ENCODE peak calls at places on chromosomes 5 and 9, in six cellular contexts. O is A549, Q is HepG2, R is endothelial cell of umbilical vein, P is GM12878, S is K562. L is an unnamed sample.

GRCh38 chr9:38022995-38023394 is 46.0 kb downstream of the SHB start:
- DNase-seq in Q (no peak), P (no peak), O (no peak), S (no peak), R (no peak), L (no peak)

GRCh38 chr5:6831678-6832077 is 118.4 kb downstream of the TENT4A start:
- DNase-seq in Q (no peak), S (no peak), P (no peak), R (no peak), O (no peak), L (no peak)

GRCh38 chr5:139075066-139076050 is 122.8 kb downstream of the SIL1 start:
- DNase-seq in R (no peak), S (no peak), O (no peak), Q (no peak), P (no peak), L (peak; percentile 23)

GRCh38 chr9:93132287-93132927 is 1.6 kb downstream of the NINJ1 start:
- DNase-seq in O (peak; percentile 46), R (no peak), P (no peak), Q (no peak), S (no peak), L (no peak)

GRCh38 chr5:164188733-164189148 is 683.3 kb downstream of the MAT2B start:
- DNase-seq in O (no peak), P (no peak), R (peak; percentile 6), Q (peak; percentile 65), S (no peak), L (no peak)

GRCh38 chr5:96434201-96434645 is 1.2 kb upstream of the PCSK1 start:
- DNase-seq in P (no peak), O (peak; percentile 36), S (peak; percentile 43), R (peak; percentile 75), Q (peak; percentile 48), L (peak; percentile 72)

GRCh38 chr9:19154135-19154612 is 26.9 kb upstream of the PLIN2 start:
- DNase-seq in R (no peak), O (no peak), Q (peak; percentile 92), S (peak; percentile 80), P (no peak), L (peak; percentile 100)

GRCh38 chr9:137293482-137294090 is 8.5 kb downstream of the NRARP start:
- DNase-seq in S (no peak), R (no peak), P (no peak), Q (no peak), O (no peak), L (no peak)

GRCh38 chr5:105392710-105393149 is 1830.1 kb upstream of the NUDT12 start:
- DNase-seq in P (no peak), Q (peak; percentile 70), O (no peak), R (no peak), S (peak; percentile 89), L (no peak)

GRCh38 chr9:75239176-75239575 is 150.9 kb downstream of the OSTF1 start:
- DNase-seq in P (no peak), S (no peak), O (no peak), Q (peak; percentile 42), R (no peak), L (peak; percentile 55)

GRCh38 chr5:2577637-2578036 is 173.8 kb downstream of the IRX2 start:
- DNase-seq in Q (no peak), R (no peak), P (no peak), S (no peak), O (no peak), L (no peak)

GRCh38 chr5:65157906-65158603 is 323.7 kb downstream of the ADAMTS6 start:
- DNase-seq in O (no peak), Q (peak; percentile 2), P (no peak), S (no peak), R (no peak), L (no peak)

GRCh38 chr5:45532826-45533624 is 163.2 kb downstream of the HCN1 start:
- DNase-seq in S (no peak), Q (no peak), O (no peak), R (no peak), P (no peak), L (no peak)

GRCh38 chr9:17222932-17223331 is 88.1 kb downstream of the CNTLN start:
- DNase-seq in Q (no peak), R (no peak), O (no peak), P (no peak), S (no peak), L (no peak)

GRCh38 chr9:16013366-16013765 is 460.5 kb downstream of the CCDC171 start:
- DNase-seq in O (no peak), S (no peak), P (no peak), R (no peak), Q (no peak), L (no peak)

GRCh38 chr5:138975098-138975847 is 100.1 kb upstream of the LRRTM2 start:
- DNase-seq in P (no peak), Q (no peak), R (peak; percentile 66), O (no peak), S (peak; percentile 34), L (peak; percentile 47)

GRCh38 chr9:19371942-19372341 is 8.1 kb downstream of the RPS6 start:
- DNase-seq in S (no peak), Q (no peak), R (no peak), P (no peak), O (no peak), L (peak; percentile 69)

GRCh38 chr5:100517301-100517974 is 17.7 kb upstream of the FAM174A start:
- DNase-seq in R (no peak), Q (no peak), S (no peak), P (no peak), O (no peak), L (no peak)

GRCh38 chr9:129183495-129184308 is 5.6 kb upstream of the IER5L start:
- DNase-seq in P (no peak), S (peak; percentile 34), R (no peak), Q (no peak), O (no peak), L (no peak)

GRCh38 chr5:60492958-60493357 is 207.0 kb downstream of the DEPDC1B start:
- DNase-seq in O (peak; percentile 53), S (peak; percentile 11), R (no peak), P (no peak), Q (peak; percentile 85), L (peak; percentile 2)

GRCh38 chr5:171953860-171954701 is 52.4 kb downstream of the FBXW11 start:
- DNase-seq in S (peak; percentile 78), R (peak; percentile 41), O (no peak), P (no peak), Q (peak; percentile 62), L (no peak)

GRCh38 chr9:72684615-72685014 is 163.2 kb downstream of the TMC1 start:
- DNase-seq in Q (no peak), O (no peak), P (no peak), R (no peak), S (no peak), L (no peak)

GRCh38 chr5:138805096-138805495 is 51.9 kb downstream of the CTNNA1 start:
- DNase-seq in R (no peak), O (no peak), P (no peak), S (no peak), Q (no peak), L (no peak)

GRCh38 chr5:152642406-152642805 is 237.3 kb upstream of the NMUR2 start:
- DNase-seq in Q (no peak), P (no peak), R (no peak), O (no peak), S (no peak), L (no peak)

DNA sequence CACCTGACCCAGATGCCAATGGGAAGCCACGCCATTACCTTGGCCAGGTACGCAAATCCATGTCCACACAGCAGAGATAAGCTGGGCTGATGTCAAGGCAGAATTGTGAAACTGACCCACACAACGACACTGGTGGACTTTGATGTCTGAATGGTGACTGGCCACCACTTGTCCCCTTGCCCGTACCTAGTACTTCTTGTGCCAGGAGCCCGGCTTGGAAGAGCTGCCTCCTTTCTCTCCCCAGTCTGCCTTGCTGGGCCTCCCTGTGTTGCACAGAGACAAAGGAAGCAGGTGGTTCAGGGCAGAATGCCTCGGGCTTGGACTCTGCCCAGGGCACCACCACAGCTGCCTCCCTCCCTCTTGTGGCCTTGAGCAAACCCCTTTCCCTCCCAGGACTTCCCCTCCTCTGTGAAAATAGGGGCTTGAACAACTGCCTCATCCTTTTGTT is 23.3 kb downstream of the PTGES2 start:
- DNase-seq in R (peak; percentile 58), P (no peak), S (no peak), Q (peak; percentile 87), O (no peak), L (no peak)
- TF ChIP-seq POLR2A in R (no peak), P (peak; percentile 39), S (no peak), Q (peak; percentile 67), O (no peak), L (no peak)

GRCh38 chr9:135290086-135290485 is 189.5 kb upstream of the PPP1R26 start:
- DNase-seq in O (no peak), Q (no peak), P (no peak), R (no peak), S (no peak), L (no peak)
- TF ChIP-seq MAX in O (no peak), Q (no peak), P (no peak), R (no peak), S (no peak), L (no peak)

GRCh38 chr5:167460449-167461020 is 830.9 kb upstream of the WWC1 start:
- DNase-seq in O (no peak), P (no peak), S (no peak), R (no peak), Q (no peak), L (no peak)
- TF ChIP-seq MYC in O (no peak), P (no peak), S (no peak), R (no peak), Q (no peak), L (no peak)

DNA sequence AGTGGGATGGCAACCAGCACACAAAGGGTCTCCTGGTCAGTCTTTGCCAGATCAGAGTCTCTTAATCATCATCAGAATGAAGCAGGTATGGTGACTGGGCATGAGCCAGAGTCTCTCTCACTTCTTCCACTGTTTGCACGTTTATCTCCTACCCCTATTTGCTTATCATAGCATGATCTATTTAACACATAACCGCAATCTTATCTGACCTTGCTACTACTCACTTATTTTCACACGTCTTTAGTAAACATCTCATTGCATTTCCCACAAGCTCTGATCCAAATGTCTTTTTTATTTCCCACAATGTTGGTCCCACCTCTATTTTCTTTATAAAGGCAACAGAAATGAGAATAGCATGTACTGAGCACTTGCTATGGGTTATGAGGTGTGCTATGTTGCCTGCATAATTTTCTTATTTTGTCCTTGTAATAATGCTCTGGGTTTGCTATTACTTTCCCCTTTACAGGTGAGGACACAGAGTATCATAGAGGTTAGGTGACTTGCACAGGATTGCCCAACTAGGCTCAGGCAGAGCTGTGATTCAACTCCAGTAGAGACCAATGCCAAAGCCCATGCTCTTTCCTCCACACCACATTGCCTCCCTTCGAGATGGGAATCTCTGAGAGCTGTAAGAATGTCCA is 39.7 kb upstream of the IL7R start:
- DNase-seq in R (no peak), Q (no peak), O (no peak), P (no peak), S (no peak), L (no peak)
- TF ChIP-seq POLR2A in R (no peak), Q (no peak), O (no peak), P (no peak), S (no peak), L (no peak)

L was measured in NB4.